ENCODE peak calls at places on chromosome 5, in eight cellular contexts. I, M, V, D, C, U, A and X are unnamed samples.
A peak's percentile ranks its signal among the peaks of the same experiment; 100 is the strongest.

GRCh38 chr5:58107704-58108103 is 352.2 kb downstream of the PLK2 start:
- DNase-seq in D (no peak), V (no peak), I (no peak), M (no peak), U (no peak), C (no peak), A (no peak), X (no peak)

GRCh38 chr5:131563434-131564228 is 71.4 kb downstream of the RAPGEF6 start:
- DNase-seq in D (no peak), C (no peak), A (no peak), V (no peak), M (no peak), I (no peak), U (no peak), X (no peak)

GRCh38 chr5:92409131-92409530 is 1026.0 kb upstream of the ARRDC3 start:
- DNase-seq in U (no peak), C (no peak), D (no peak), V (no peak), I (no peak), M (peak; percentile 62), A (no peak), X (no peak)

GRCh38 chr5:77076961-77077820 is 9.9 kb downstream of the ZBED3 start:
- DNase-seq in U (peak; percentile 69), I (peak; percentile 12), C (peak; percentile 44), V (peak; percentile 41), M (peak; percentile 91), D (peak; percentile 48), A (no peak), X (peak; percentile 26)

GRCh38 chr5:176676361-176676824 is 29.1 kb downstream of the TSPAN17 start:
- DNase-seq in I (no peak), C (no peak), V (no peak), D (no peak), U (no peak), A (peak; percentile 61), M (peak; percentile 47), X (no peak)

GRCh38 chr5:34859253-34859652 is 20.3 kb downstream of the TTC23L start:
- DNase-seq in U (no peak), C (no peak), V (no peak), I (no peak), D (no peak), A (no peak), M (no peak), X (no peak)

GRCh38 chr5:124544366-124545055 is 201.9 kb downstream of the ZNF608 start:
- DNase-seq in V (no peak), I (no peak), A (no peak), D (no peak), C (no peak), M (peak; percentile 16), U (no peak), X (no peak)

GRCh38 chr5:38634961-38635369 is 78.5 kb upstream of the LIFR start:
- DNase-seq in D (no peak), A (no peak), U (no peak), I (no peak), M (no peak), V (no peak), C (no peak), X (no peak)

GRCh38 chr5:53128481-53128880 is 18.9 kb upstream of the MOCS2 start:
- DNase-seq in C (no peak), I (no peak), D (no peak), M (no peak), A (no peak), U (no peak), V (no peak), X (no peak)

GRCh38 chr5:111743993-111744392 is 13.0 kb downstream of the NREP start:
- DNase-seq in M (peak; percentile 35), D (no peak), C (no peak), V (no peak), I (no peak), A (no peak), U (no peak), X (no peak)